ENCODE peak calls at places on chromosomes 2 and 18, in six cellular contexts. Q is body of pancreas; D is cardiac septum; V is HEK293T; Y is stimulated activated CD4-positive, alpha-beta T cell treated with anti-CD3 and anti-CD28 coated beads, TNF-alpha, amount 100 ng/mL, for 4 hours; O is ACHN. N is an unnamed sample.

GRCh38 chr2:240198226-240198625 is 57.8 kb upstream of the OTOS start:
- DNase-seq in Y (no peak), O (no peak), D (no peak), Q (no peak), V (no peak), N (no peak)

GRCh38 chr2:192700934-192701333 is 506.2 kb upstream of the TMEFF2 start:
- DNase-seq in Q (no peak), Y (no peak), V (no peak), O (no peak), D (no peak), N (no peak)

GRCh38 chr2:119366161-119366648 is 429 bp downstream of the C2orf76 start:
- DNase-seq in D (no peak), Y (no peak), Q (peak), V (no peak), O (peak), N (no peak)

GRCh38 chr2:82731824-82732223 is 1727.3 kb downstream of the SUCLG1 start:
- DNase-seq in Q (no peak), V (no peak), Y (no peak), O (no peak), D (no peak), N (no peak)

GRCh38 chr2:135052997-135053474 is 944 bp downstream of the RAB3GAP1 start:
- DNase-seq in V (no peak), O (peak), Y (no peak), Q (peak), D (no peak), N (no peak)

GRCh38 chr2:72103161-72103560 is 44.5 kb downstream of the CYP26B1 start:
- DNase-seq in O (no peak), V (no peak), D (no peak), Y (no peak), Q (no peak), N (no peak)

GRCh38 chr2:215358312-215358845 is 46.5 kb downstream of the ATIC start:
- DNase-seq in D (no peak), O (no peak), V (no peak), Q (no peak), Y (no peak), N (no peak)

GRCh38 chr2:43943323-43943722 is 52.5 kb downstream of the LRPPRC start:
- DNase-seq in O (no peak), Q (no peak), D (no peak), V (no peak), Y (no peak), N (no peak)

GRCh38 chr18:77137851-77138250 is 5.3 kb upstream of the MBP start:
- DNase-seq in O (no peak), D (no peak), Y (no peak), V (no peak), Q (no peak), N (no peak)

GRCh38 chr2:230906471-230907230 is 18.4 kb downstream of the GPR55 start:
- DNase-seq in Y (no peak), V (no peak), O (no peak), D (peak), Q (no peak), N (no peak)

GRCh38 chr18:36744261-36744876 is 84.4 kb downstream of the TPGS2 start:
- DNase-seq in V (no peak), Y (no peak), D (no peak), O (no peak), Q (no peak), N (no peak)

GRCh38 chr2:75064691-75065396 is 106.4 kb downstream of the POLE4 start:
- DNase-seq in O (peak), V (peak), Q (peak), D (no peak), Y (peak), N (peak)

GRCh38 chr2:142741764-142742269 is 135.6 kb upstream of the KYNU start:
- DNase-seq in Q (no peak), Y (no peak), D (no peak), O (no peak), V (no peak), N (no peak)

GRCh38 chr2:31318360-31319336 is 84.7 kb downstream of the EHD3 start:
- DNase-seq in V (no peak), O (peak), Y (peak), Q (no peak), D (no peak), N (no peak)

GRCh38 chr2:207474871-207475485 is 54.8 kb upstream of the CREB1 start:
- DNase-seq in O (peak), D (no peak), Q (peak), V (peak), Y (no peak), N (peak)

GRCh38 chr2:191638079-191638801 is 39.7 kb upstream of the NABP1 start:
- DNase-seq in Q (peak), V (no peak), O (no peak), D (no peak), Y (no peak), N (no peak)

GRCh38 chr2:224598669-224599068 is 13.5 kb upstream of the CUL3 start:
- DNase-seq in O (no peak), Q (no peak), Y (no peak), D (no peak), V (no peak), N (no peak)

GRCh38 chr18:3350566-3351527 is 88.9 kb downstream of the MYL12B start:
- DNase-seq in D (no peak), Q (no peak), Y (no peak), O (no peak), V (no peak), N (no peak)

GRCh38 chr2:202604699-202605098 is 30.1 kb upstream of the FAM117B start:
- DNase-seq in V (no peak), Q (no peak), O (no peak), Y (no peak), D (no peak), N (no peak)

GRCh38 chr18:765764-766549 is 46.1 kb downstream of the YES1 start:
- DNase-seq in Q (no peak), Y (no peak), O (no peak), D (no peak), V (peak), N (no peak)

GRCh38 chr18:13370995-13371625 is 152.6 kb downstream of the LDLRAD4 start:
- DNase-seq in D (peak), Q (no peak), V (no peak), O (no peak), Y (no peak), N (no peak)

GRCh38 chr2:96084006-96084857 is 32.1 kb downstream of the ADRA2B start:
- DNase-seq in Y (no peak), Q (no peak), V (no peak), D (peak), O (no peak), N (no peak)

GRCh38 chr2:209933499-209934458 is 68.7 kb upstream of the RPE start:
- DNase-seq in Y (no peak), V (no peak), Q (peak), D (no peak), O (peak), N (no peak)

GRCh38 chr2:144453039-144453336 is 66.9 kb downstream of the ZEB2 start:
- DNase-seq in Q (no peak), O (no peak), V (no peak), D (no peak), Y (no peak), N (no peak)

GRCh38 chr2:37706784-37707183 is 35.3 kb upstream of the CDC42EP3 start:
- DNase-seq in Q (no peak), D (no peak), O (no peak), V (no peak), Y (no peak), N (no peak)

GRCh38 chr2:43372386-43373081 is 146.1 kb upstream of the ZFP36L2 start:
- DNase-seq in Q (no peak), O (no peak), D (no peak), Y (no peak), V (no peak), N (no peak)

GRCh38 chr2:157264099-157264498 is 6.6 kb downstream of the GALNT5 start:
- DNase-seq in Q (no peak), Y (no peak), D (no peak), O (no peak), V (no peak), N (no peak)

GRCh38 chr2:55768991-55769390 is 75.3 kb upstream of the PNPT1 start:
- DNase-seq in D (no peak), V (no peak), Y (no peak), Q (no peak), O (no peak), N (no peak)

GRCh38 chr2:88903744-88904353 is 212.4 kb downstream of the RPIA start:
- DNase-seq in O (peak), Q (peak), V (peak), Y (no peak), D (no peak), N (no peak)

GRCh38 chr2:165109915-165110314 is 93.9 kb downstream of the SCN3A start:
- DNase-seq in Q (no peak), O (no peak), D (no peak), Y (no peak), V (no peak), N (no peak)

GRCh38 chr18:44450220-44450619 is 230.5 kb upstream of the SETBP1 start:
- DNase-seq in O (no peak), Y (no peak), D (no peak), Q (no peak), V (no peak), N (no peak)